ENCODE peak calls at places on chromosomes 2 and 18, in five cellular contexts. One of them, this sample, is unnamed.

GRCh38 chr2:44939074-44940052 is 2.1 kb upstream of the SIX3 start:
- DNase-seq in A549: no peak
- DNase-seq in neural progenitor cell: peak; percentile 78
- DNase-seq in cardiac muscle cell: no peak
- DNase-seq in testis: no peak
- DNase-seq in this sample: no peak

GRCh38 chr2:110725859-110726258 is 6.5 kb upstream of the ACOXL start:
- DNase-seq in A549: no peak
- DNase-seq in neural progenitor cell: no peak
- DNase-seq in cardiac muscle cell: no peak
- DNase-seq in testis: no peak
- DNase-seq in this sample: no peak

GRCh38 chr2:51232026-51232425 is 200.1 kb upstream of the NRXN1 start:
- DNase-seq in A549: no peak
- DNase-seq in neural progenitor cell: no peak
- DNase-seq in cardiac muscle cell: no peak
- DNase-seq in testis: no peak
- DNase-seq in this sample: no peak

GRCh38 chr2:94995516-94995915 is 30.0 kb upstream of the MAL start:
- DNase-seq in A549: no peak
- DNase-seq in neural progenitor cell: no peak
- DNase-seq in cardiac muscle cell: no peak
- DNase-seq in testis: no peak
- DNase-seq in this sample: no peak

GRCh38 chr18:53380063-53380639 is 844.3 kb downstream of the MBD2 start:
- DNase-seq in A549: peak; percentile 3
- DNase-seq in neural progenitor cell: peak; percentile 57
- DNase-seq in cardiac muscle cell: peak; percentile 46
- DNase-seq in testis: no peak
- DNase-seq in this sample: no peak

GRCh38 chr2:19800796-19801195 is 101.0 kb downstream of the TTC32 start:
- DNase-seq in A549: no peak
- DNase-seq in neural progenitor cell: no peak
- DNase-seq in cardiac muscle cell: no peak
- DNase-seq in testis: no peak
- DNase-seq in this sample: no peak

GRCh38 chr2:3738454-3738853 is 35.1 kb downstream of the DCDC2C start:
- DNase-seq in A549: peak; percentile 75
- DNase-seq in neural progenitor cell: peak; percentile 72
- DNase-seq in cardiac muscle cell: peak; percentile 47
- DNase-seq in testis: no peak
- DNase-seq in this sample: no peak

GRCh38 chr18:45221363-45221762 is 393.9 kb upstream of the SLC14A2 start:
- DNase-seq in A549: no peak
- DNase-seq in neural progenitor cell: no peak
- DNase-seq in cardiac muscle cell: no peak
- DNase-seq in testis: no peak
- DNase-seq in this sample: no peak

GRCh38 chr2:240393831-240394410 is 41.5 kb upstream of the GPC1 start:
- DNase-seq in A549: no peak
- DNase-seq in neural progenitor cell: no peak
- DNase-seq in cardiac muscle cell: no peak
- DNase-seq in testis: peak; percentile 8
- DNase-seq in this sample: peak; percentile 51

GRCh38 chr2:89833116-89833779 is 1141.8 kb downstream of the RPIA start:
- DNase-seq in A549: no peak
- DNase-seq in neural progenitor cell: no peak
- DNase-seq in cardiac muscle cell: no peak
- DNase-seq in testis: no peak
- DNase-seq in this sample: no peak

GRCh38 chr2:201466050-201466660 is 14.6 kb downstream of the STRADB start:
- DNase-seq in A549: no peak
- DNase-seq in neural progenitor cell: no peak
- DNase-seq in cardiac muscle cell: no peak
- DNase-seq in testis: no peak
- DNase-seq in this sample: no peak

GRCh38 chr18:59402432-59403090 is 43.5 kb upstream of the LMAN1 start:
- DNase-seq in A549: peak; percentile 76
- DNase-seq in neural progenitor cell: peak; percentile 97
- DNase-seq in cardiac muscle cell: peak; percentile 92
- DNase-seq in testis: peak; percentile 88
- DNase-seq in this sample: peak; percentile 77

GRCh38 chr2:133570547-133570946 is 2.3 kb upstream of the NCKAP5 start:
- DNase-seq in A549: no peak
- DNase-seq in neural progenitor cell: no peak
- DNase-seq in cardiac muscle cell: no peak
- DNase-seq in testis: no peak
- DNase-seq in this sample: no peak

GRCh38 chr2:216545359-216545758 is 46.7 kb downstream of the RPL37A start:
- DNase-seq in A549: no peak
- DNase-seq in neural progenitor cell: no peak
- DNase-seq in cardiac muscle cell: no peak
- DNase-seq in testis: no peak
- DNase-seq in this sample: no peak

GRCh38 chr18:3689986-3690681 is 240.2 kb downstream of the TGIF1 start:
- DNase-seq in A549: no peak
- DNase-seq in neural progenitor cell: no peak
- DNase-seq in cardiac muscle cell: no peak
- DNase-seq in testis: no peak
- DNase-seq in this sample: no peak

GRCh38 chr2:20596193-20596972 is 54.5 kb downstream of the HS1BP3 start:
- DNase-seq in A549: no peak
- DNase-seq in neural progenitor cell: peak; percentile 71
- DNase-seq in cardiac muscle cell: no peak
- DNase-seq in testis: no peak
- DNase-seq in this sample: no peak

GRCh38 chr2:136332436-136333095 is 214.6 kb upstream of the CXCR4 start:
- DNase-seq in A549: no peak
- DNase-seq in neural progenitor cell: no peak
- DNase-seq in cardiac muscle cell: no peak
- DNase-seq in testis: no peak
- DNase-seq in this sample: no peak

GRCh38 chr2:106115250-106115649 is 78.9 kb downstream of the UXS1 start:
- DNase-seq in A549: peak; percentile 51
- DNase-seq in neural progenitor cell: no peak
- DNase-seq in cardiac muscle cell: no peak
- DNase-seq in testis: no peak
- DNase-seq in this sample: no peak

GRCh38 chr2:241842620-241843211 is 16.0 kb downstream of the PDCD1 start:
- DNase-seq in A549: no peak
- DNase-seq in neural progenitor cell: no peak
- DNase-seq in cardiac muscle cell: no peak
- DNase-seq in testis: peak; percentile 44
- DNase-seq in this sample: peak; percentile 82

GRCh38 chr2:71618327-71619113 is 165.2 kb downstream of the DYSF start:
- DNase-seq in A549: no peak
- DNase-seq in neural progenitor cell: no peak
- DNase-seq in cardiac muscle cell: peak; percentile 46
- DNase-seq in testis: peak; percentile 21
- DNase-seq in this sample: no peak

GRCh38 chr18:58297198-58297597 is 253.2 kb downstream of the NEDD4L start:
- DNase-seq in A549: no peak
- DNase-seq in neural progenitor cell: no peak
- DNase-seq in cardiac muscle cell: no peak
- DNase-seq in testis: no peak
- DNase-seq in this sample: no peak

GRCh38 chr18:21315741-21316187 is 73.7 kb downstream of the GREB1L start:
- DNase-seq in A549: no peak
- DNase-seq in neural progenitor cell: peak; percentile 69
- DNase-seq in cardiac muscle cell: peak; percentile 52
- DNase-seq in testis: no peak
- DNase-seq in this sample: no peak

GRCh38 chr2:20485989-20486388 is 39.1 kb downstream of the RHOB start:
- DNase-seq in A549: no peak
- DNase-seq in neural progenitor cell: no peak
- DNase-seq in cardiac muscle cell: no peak
- DNase-seq in testis: no peak
- DNase-seq in this sample: no peak

DNA sequence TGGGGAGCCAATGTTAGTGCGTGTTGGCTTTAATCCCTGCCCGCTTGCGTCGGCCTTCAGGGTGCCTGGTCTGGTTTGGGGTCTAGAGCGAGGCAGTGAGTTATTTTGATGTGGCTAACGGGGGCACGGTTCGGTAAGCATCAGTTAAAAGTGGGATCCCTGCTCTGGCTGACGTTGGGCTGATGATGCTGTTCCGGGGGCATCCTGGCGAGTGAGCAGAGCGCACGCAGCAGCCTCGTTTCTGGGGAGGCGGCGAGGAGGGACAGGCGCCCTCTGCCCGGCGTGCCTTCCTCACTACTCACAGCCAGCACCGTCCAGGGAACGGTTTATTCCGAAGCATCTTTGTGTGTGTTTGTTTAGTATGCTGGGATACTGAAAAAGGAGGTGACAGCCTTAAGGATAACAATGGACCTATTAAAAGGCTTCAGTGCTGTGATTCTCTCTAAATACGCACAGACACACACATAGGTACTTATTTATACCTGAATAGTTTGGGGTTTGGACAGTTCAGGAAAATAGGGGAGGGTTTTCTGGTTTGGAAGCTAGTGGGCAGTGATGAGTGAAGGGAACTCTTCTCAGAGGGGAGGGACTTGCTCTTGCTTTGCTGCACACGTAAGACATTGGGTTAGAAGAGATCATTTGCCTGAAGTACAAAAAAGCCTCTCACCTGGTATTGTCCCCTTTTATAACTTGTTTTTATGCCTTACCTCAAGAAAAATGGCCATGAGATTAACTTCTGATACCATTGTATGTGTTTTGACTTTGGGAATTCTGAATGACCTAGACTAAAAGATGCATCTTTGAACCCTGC is 2.1 kb downstream of the CRIM1 start:
- DNase-seq in A549: peak; percentile 63
- DNase-seq in neural progenitor cell: peak; percentile 75
- DNase-seq in cardiac muscle cell: peak; percentile 61
- DNase-seq in testis: peak; percentile 60
- DNase-seq in this sample: no peak
- H3K4me1 ChIP-seq in A549: peaks cover 55% of the 10 kb centered on the region
- H3K4me1 ChIP-seq in neural progenitor cell: peaks cover 38% of the 10 kb centered on the region
- H3K4me1 ChIP-seq in cardiac muscle cell: no peaks in the 10 kb centered on the region
- H3K4me1 ChIP-seq in testis: peaks cover 28% of the 10 kb centered on the region
- H3K4me1 ChIP-seq in this sample: peaks cover 60% of the 10 kb centered on the region

GRCh38 chr2:10336283-10336682 is 33.6 kb downstream of the HPCAL1 start:
- DNase-seq in A549: no peak
- DNase-seq in neural progenitor cell: no peak
- DNase-seq in cardiac muscle cell: no peak
- DNase-seq in testis: no peak
- DNase-seq in this sample: no peak

GRCh38 chr2:10339647-10340592 is 37.2 kb downstream of the HPCAL1 start:
- DNase-seq in A549: no peak
- DNase-seq in neural progenitor cell: no peak
- DNase-seq in cardiac muscle cell: no peak
- DNase-seq in testis: no peak
- DNase-seq in this sample: no peak

GRCh38 chr2:10340593-10340975 is 37.9 kb downstream of the HPCAL1 start:
- DNase-seq in A549: no peak
- DNase-seq in neural progenitor cell: no peak
- DNase-seq in cardiac muscle cell: no peak
- DNase-seq in testis: no peak
- DNase-seq in this sample: no peak

GRCh38 chr2:10337449-10337848 is 34.7 kb downstream of the HPCAL1 start:
- DNase-seq in A549: no peak
- DNase-seq in neural progenitor cell: no peak
- DNase-seq in cardiac muscle cell: no peak
- DNase-seq in testis: no peak
- DNase-seq in this sample: no peak

DNA sequence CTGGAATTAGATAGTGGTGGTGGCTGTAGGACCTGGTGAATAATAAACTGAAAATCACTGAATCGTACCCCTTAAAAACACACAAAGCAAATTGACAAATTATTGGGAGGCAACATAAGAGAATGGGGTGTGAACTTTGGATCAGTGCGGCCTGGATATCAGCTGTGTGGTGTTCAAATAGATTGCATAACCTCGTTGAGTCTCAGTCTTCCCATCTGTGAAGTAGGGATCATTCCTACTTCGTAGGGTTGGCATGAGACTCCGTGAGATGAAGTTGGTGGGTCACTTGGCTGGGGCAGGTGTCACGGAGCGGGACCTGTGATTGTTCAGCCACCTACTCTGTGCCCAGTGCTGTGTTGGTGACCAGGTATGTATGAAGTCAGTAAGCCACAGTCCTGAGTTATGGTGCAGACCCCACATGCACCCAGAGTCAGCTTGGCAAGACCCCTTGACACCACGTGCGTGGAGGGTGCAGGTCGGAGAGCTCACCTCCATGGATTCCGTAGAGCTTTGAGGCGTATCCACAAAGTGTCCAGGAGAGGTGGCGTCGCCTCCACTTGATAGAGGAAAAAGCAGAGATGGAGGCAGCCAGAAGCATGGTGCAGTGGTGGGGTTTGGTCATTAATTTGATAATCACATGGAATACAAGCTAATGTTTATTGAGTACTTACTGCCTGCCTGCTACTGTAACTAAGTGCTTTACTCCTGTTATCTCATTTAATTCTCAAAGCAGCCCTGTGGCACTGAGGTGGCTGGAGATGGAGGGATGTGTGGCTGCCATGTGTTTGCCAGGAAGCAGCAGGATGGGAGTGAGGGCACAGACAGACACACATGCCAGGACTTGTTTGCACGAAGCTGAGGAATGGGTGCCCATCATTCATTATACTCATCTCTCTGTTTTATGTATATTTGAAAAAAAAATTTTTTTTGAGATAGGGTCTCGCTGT is 35.8 kb downstream of the HPCAL1 start:
- DNase-seq in A549: no peak
- DNase-seq in neural progenitor cell: no peak
- DNase-seq in cardiac muscle cell: no peak
- DNase-seq in testis: no peak
- DNase-seq in this sample: no peak
- H3K4me1 ChIP-seq in A549: peaks cover 76% of the 10 kb centered on the region
- H3K4me1 ChIP-seq in neural progenitor cell: peaks cover 2% of the 10 kb centered on the region
- H3K4me1 ChIP-seq in cardiac muscle cell: peaks cover 4% of the 10 kb centered on the region
- H3K4me1 ChIP-seq in testis: peaks cover 12% of the 10 kb centered on the region
- H3K4me1 ChIP-seq in this sample: peaks cover 6% of the 10 kb centered on the region

GRCh38 chr2:7887441-7887840 is 794.4 kb upstream of the ID2 start:
- DNase-seq in A549: no peak
- DNase-seq in neural progenitor cell: no peak
- DNase-seq in cardiac muscle cell: no peak
- DNase-seq in testis: no peak
- DNase-seq in this sample: no peak
- H3K4me1 ChIP-seq in A549: peaks cover 7% of the 10 kb centered on the region
- H3K4me1 ChIP-seq in neural progenitor cell: peaks cover 9% of the 10 kb centered on the region
- H3K4me1 ChIP-seq in cardiac muscle cell: no peaks in the 10 kb centered on the region
- H3K4me1 ChIP-seq in testis: no peaks in the 10 kb centered on the region
- H3K4me1 ChIP-seq in this sample: no peaks in the 10 kb centered on the region

DNA sequence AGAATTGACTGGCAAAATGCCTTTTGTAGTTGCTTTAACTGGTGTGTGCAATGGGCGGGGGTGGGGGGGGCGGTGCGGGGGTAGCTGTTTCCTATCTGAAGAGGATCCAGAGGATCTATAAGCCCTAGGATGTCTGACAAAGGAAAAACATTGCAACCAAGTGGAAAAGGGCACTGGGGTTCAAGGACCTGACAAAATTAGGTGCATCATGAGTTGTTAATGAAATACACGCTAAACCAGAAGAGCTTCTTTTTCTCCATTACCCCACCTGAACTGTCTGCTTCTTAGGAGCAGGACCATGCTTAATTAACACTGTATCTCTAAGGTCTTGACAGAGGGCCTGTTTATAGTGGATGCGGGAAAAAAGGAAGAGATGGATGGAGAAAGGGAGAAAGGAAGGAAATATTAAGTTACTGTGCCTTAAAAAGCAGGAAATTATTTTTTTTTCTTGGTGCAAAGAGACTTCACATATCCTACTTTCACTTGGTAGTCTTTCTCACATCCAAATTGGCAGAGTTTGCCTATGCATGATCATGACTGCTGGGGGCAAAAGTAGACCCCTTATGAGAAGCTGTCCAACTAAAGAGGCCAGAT is 4.7 kb downstream of the RND3 start:
- DNase-seq in A549: no peak
- DNase-seq in neural progenitor cell: no peak
- DNase-seq in cardiac muscle cell: no peak
- DNase-seq in testis: no peak
- DNase-seq in this sample: no peak
- H3K4me1 ChIP-seq in A549: peaks cover 68% of the 10 kb centered on the region
- H3K4me1 ChIP-seq in neural progenitor cell: peaks cover 19% of the 10 kb centered on the region
- H3K4me1 ChIP-seq in cardiac muscle cell: peaks cover 15% of the 10 kb centered on the region
- H3K4me1 ChIP-seq in testis: peaks cover 4% of the 10 kb centered on the region
- H3K4me1 ChIP-seq in this sample: peaks cover 13% of the 10 kb centered on the region

This sample was measured in upper lobe of right lung.